ENCODE peak calls at places on chromosome 3, in seven cellular contexts. W is PC-3; Y is activated CD4-positive, alpha-beta memory T cell treated with anti-CD3 and anti-CD28 coated beads, Interleukin-2, amount 10 ng/mL, durations not matched to agents 7 days and 5 days; O is activated CD8-positive, alpha-beta T cell treated with anti-CD3 and anti-CD28 coated beads for 36 hours; Q is IMR-90; C is mesenchymal stem cell; L is stimulated activated CD4-positive, alpha-beta T cell treated with anti-CD3 and anti-CD28 coated beads, Interleukin-12 subunit alpha, Interleukin-12 subunit beta, amount 100 ng/mL, for 4 hours. P is an unnamed sample.

GRCh38 chr3:27127195-27127594 is 242.0 kb downstream of the NEK10 start:
- DNase-seq in Q (no peak), O (no peak), Y (no peak), W (no peak), C (no peak), L (no peak), P (no peak)

GRCh38 chr3:98778852-98779379 is 15.8 kb downstream of the ST3GAL6 start:
- DNase-seq in Q (peak), O (no peak), W (no peak), C (peak), L (no peak), Y (no peak), P (no peak)

GRCh38 chr3:47512416-47513124 is 942 bp downstream of the ELP6 start:
- DNase-seq in Q (no peak), L (peak), Y (peak), W (peak), C (peak), O (peak), P (peak)

GRCh38 chr3:5239602-5240001 is 52.1 kb downstream of the EDEM1 start:
- DNase-seq in Q (peak), C (no peak), Y (no peak), O (no peak), L (no peak), W (peak), P (no peak)

GRCh38 chr3:104521606-104522336 is 844.9 kb upstream of the ALCAM start:
- DNase-seq in Y (no peak), O (no peak), Q (no peak), C (peak), W (no peak), L (no peak), P (no peak)

GRCh38 chr3:414063-414462 is 217.5 kb downstream of the CHL1 start:
- DNase-seq in Y (no peak), Q (peak), C (peak), W (peak), O (no peak), L (no peak), P (peak)

GRCh38 chr3:118938183-118938961 is 96.3 kb downstream of the IGSF11 start:
- DNase-seq in C (peak), L (no peak), Q (peak), Y (no peak), O (peak), W (peak), P (no peak)

GRCh38 chr3:158769519-158770253 is 32.2 kb upstream of the MFSD1 start:
- DNase-seq in Y (no peak), C (peak), Q (no peak), O (no peak), L (no peak), W (no peak), P (no peak)

GRCh38 chr3:52229656-52230055 is 4.2 kb upstream of the TLR9 start:
- DNase-seq in Y (no peak), L (no peak), W (no peak), Q (no peak), O (no peak), C (no peak), P (no peak)

GRCh38 chr3:61686228-61686648 is 124.9 kb downstream of the PTPRG start:
- DNase-seq in L (no peak), W (no peak), C (no peak), Y (no peak), Q (no peak), O (no peak), P (no peak)

GRCh38 chr3:184748219-184749135 is 36.6 kb upstream of the MAGEF1 start:
- DNase-seq in L (no peak), C (peak), Q (peak), O (peak), W (peak), Y (no peak), P (peak)

GRCh38 chr3:61761694-61762430 is 200.5 kb downstream of the PTPRG start:
- DNase-seq in C (no peak), Q (no peak), L (no peak), Y (no peak), W (no peak), O (no peak), P (no peak)

GRCh38 chr3:192409203-192409837 is 318.0 kb downstream of the FGF12 start:
- DNase-seq in C (peak), Q (no peak), W (no peak), Y (no peak), L (no peak), O (no peak), P (no peak)

GRCh38 chr3:6994081-6994668 is 133.3 kb downstream of the GRM7 start:
- DNase-seq in W (peak), C (peak), O (no peak), Y (no peak), Q (no peak), L (no peak), P (no peak)

GRCh38 chr3:70822777-70823176 is 510.3 kb upstream of the MDFIC2 start:
- DNase-seq in Y (no peak), L (no peak), O (no peak), C (no peak), Q (no peak), W (no peak), P (no peak)

GRCh38 chr3:108907194-108907593 is 46.5 kb downstream of the GUCA1C start:
- DNase-seq in Y (no peak), Q (peak), C (no peak), L (no peak), O (no peak), W (no peak), P (no peak)

GRCh38 chr3:87987952-87988351 is 70.9 kb downstream of the CGGBP1 start:
- DNase-seq in Q (no peak), O (no peak), C (no peak), W (no peak), Y (no peak), L (no peak), P (no peak)

GRCh38 chr3:51568041-51568440 is 29.5 kb downstream of the RAD54L2 start:
- DNase-seq in W (no peak), Y (no peak), Q (no peak), L (no peak), O (no peak), C (no peak), P (no peak)

GRCh38 chr3:176399193-176399592 is 798.1 kb downstream of the TBL1XR1 start:
- DNase-seq in L (no peak), W (no peak), C (no peak), Q (no peak), Y (no peak), O (no peak), P (no peak)

GRCh38 chr3:16300881-16301359 is 35.9 kb downstream of the OXNAD1 start:
- DNase-seq in O (peak), C (no peak), Y (peak), W (no peak), Q (no peak), L (no peak), P (no peak)

GRCh38 chr3:105938826-105939225 is 70.0 kb upstream of the CBLB start:
- DNase-seq in C (no peak), W (no peak), O (no peak), L (no peak), Y (no peak), Q (no peak), P (no peak)

GRCh38 chr3:198028718-198029117 is 68.7 kb downstream of the LMLN start:
- DNase-seq in C (no peak), W (peak), O (no peak), L (no peak), Q (peak), Y (no peak), P (no peak)

GRCh38 chr3:99626415-99626788 is 12.0 kb upstream of the COL8A1 start:
- DNase-seq in O (no peak), C (no peak), L (no peak), W (no peak), Q (no peak), Y (no peak), P (no peak)

GRCh38 chr3:131223373-131224289 is 157.9 kb upstream of the NUDT16 start:
- DNase-seq in O (no peak), L (no peak), Q (no peak), C (no peak), W (peak), Y (no peak), P (no peak)

GRCh38 chr3:197305854-197306253 is 7.4 kb upstream of the DLG1 start:
- DNase-seq in O (peak), Y (no peak), L (no peak), W (no peak), C (peak), Q (peak), P (no peak)

GRCh38 chr3:182683335-182684257 is 109.7 kb upstream of the ATP11B start:
- DNase-seq in C (peak), W (peak), O (peak), L (peak), Q (peak), Y (peak), P (peak)

GRCh38 chr3:174821477-174821876 is 37.7 kb upstream of the NAALADL2 start:
- DNase-seq in Y (no peak), L (no peak), W (no peak), Q (peak), O (no peak), C (peak), P (no peak)

P was measured in SHP77.